ENCODE peak calls at places on chromosomes 5 and 9, in seven cellular contexts. L is left ventricle myocardium inferior, F is GM23338, P is tibial nerve, N is HL-60, E is adrenal gland, J is PC-3. Z is an unnamed sample.

GRCh38 chr9:92558612-92559374 is 23.0 kb upstream of the ECM2 start:
- DNase-seq in P (no peak), J (no peak), F (no peak), N (no peak), E (no peak), L (peak), Z (peak)

GRCh38 chr9:117368684-117369230 is 46.1 kb downstream of the ASTN2 start:
- DNase-seq in N (no peak), L (no peak), E (no peak), P (no peak), J (no peak), F (peak), Z (no peak)

GRCh38 chr9:4297795-4298254 is 2.0 kb downstream of the GLIS3 start:
- DNase-seq in P (peak), J (peak), L (peak), N (peak), E (peak), F (peak), Z (peak)

GRCh38 chr5:36240779-36241635 is 718 bp downstream of the NADK2 start:
- DNase-seq in J (peak), L (peak), E (peak), P (peak), N (peak), F (peak), Z (peak)

GRCh38 chr9:89225587-89225986 is 47.0 kb upstream of the SHC3 start:
- DNase-seq in L (no peak), F (no peak), N (no peak), P (no peak), J (no peak), E (no peak), Z (no peak)

GRCh38 chr5:126777257-126777973 is 479 bp downstream of the LMNB1 start:
- DNase-seq in L (peak), P (no peak), F (peak), J (peak), N (no peak), E (peak), Z (peak)

GRCh38 chr9:91978739-91979414 is 28.8 kb upstream of the ROR2 start:
- DNase-seq in N (no peak), L (no peak), P (no peak), F (peak), E (no peak), J (peak), Z (peak)

GRCh38 chr5:1893754-1894153 is 11.0 kb upstream of the IRX4 start:
- DNase-seq in F (no peak), N (no peak), P (no peak), J (no peak), E (no peak), L (no peak), Z (no peak)

GRCh38 chr5:50744761-50745160 is 78.3 kb downstream of the PARP8 start:
- DNase-seq in N (no peak), L (no peak), F (no peak), P (no peak), J (no peak), E (no peak), Z (peak)

GRCh38 chr9:110125763-110126351 is 82.1 kb downstream of the C9orf152 start:
- DNase-seq in L (no peak), E (no peak), J (no peak), P (no peak), N (no peak), F (no peak), Z (no peak)

GRCh38 chr5:142869883-142870282 is 99.7 kb downstream of the ARHGAP26 start:
- DNase-seq in J (no peak), E (no peak), F (no peak), L (no peak), N (no peak), P (no peak), Z (no peak)

GRCh38 chr5:78689893-78690592 is 41.5 kb upstream of the LHFPL2 start:
- DNase-seq in L (no peak), J (no peak), P (no peak), N (no peak), E (no peak), F (no peak), Z (no peak)

GRCh38 chr5:154652746-154653417 is 102.3 kb upstream of the LARP1 start:
- DNase-seq in J (no peak), F (peak), P (no peak), E (no peak), L (no peak), N (no peak), Z (no peak)

GRCh38 chr9:134435527-134436355 is 109.5 kb downstream of the RXRA start:
- DNase-seq in L (no peak), J (no peak), P (no peak), E (no peak), F (no peak), N (no peak), Z (no peak)

GRCh38 chr5:55904152-55904551 is 53.0 kb downstream of the IL31RA start:
- DNase-seq in J (no peak), L (peak), P (no peak), N (no peak), F (no peak), E (no peak), Z (no peak)
- TF ChIP-seq CTCF in J (no peak), L (no peak), P (no peak), N (no peak), F (no peak), E (no peak), Z (no peak)

GRCh38 chr9:105690742-105691141 is 3.6 kb upstream of the TMEM38B start:
- DNase-seq in L (no peak), P (no peak), F (peak), J (peak), N (no peak), E (no peak), Z (peak)
- TF ChIP-seq CTCF in L (peak), P (peak), F (peak), J (peak), N (no peak), E (peak), Z (peak)

GRCh38 chr5:103393131-103393754 is 134.7 kb downstream of the MACIR start:
- DNase-seq in N (no peak), F (peak), E (no peak), J (peak), L (peak), P (no peak), Z (no peak)
- TF ChIP-seq CTCF in N (no peak), F (peak), E (peak), J (peak), L (peak), P (no peak), Z (no peak)

DNA sequence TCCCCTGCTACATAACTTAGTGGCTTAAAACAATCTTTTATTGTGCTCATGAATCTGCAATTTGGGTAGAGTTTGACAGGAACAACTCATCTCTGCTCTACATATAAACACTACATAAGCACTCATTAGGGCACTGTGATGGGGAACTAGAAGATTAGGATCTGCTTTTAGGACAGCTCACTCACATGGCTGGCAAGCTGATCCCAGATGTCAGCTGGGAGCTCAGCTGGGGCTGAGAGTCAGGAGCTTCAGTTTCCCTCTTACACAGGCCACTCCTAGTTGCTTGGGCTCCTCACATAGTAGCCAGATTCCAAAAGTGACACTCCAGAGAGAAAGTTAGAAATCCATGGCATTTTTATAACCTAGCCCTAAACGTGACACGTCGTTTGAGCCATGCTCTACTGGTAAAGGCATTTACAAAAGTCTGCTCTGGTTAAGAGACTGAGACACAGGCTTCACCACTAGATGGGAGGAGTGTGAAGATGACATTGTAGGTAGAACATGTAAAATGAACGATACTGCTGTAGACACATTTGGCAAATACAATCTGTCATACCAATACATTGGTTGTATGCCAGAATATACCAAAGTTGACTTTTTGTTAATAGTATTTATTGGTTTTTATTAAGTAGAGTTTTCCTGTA is 23.6 kb downstream of the SCAI start:
- DNase-seq in N (no peak), P (no peak), J (no peak), E (no peak), L (no peak), F (no peak), Z (no peak)
- TF ChIP-seq CTCF in N (no peak), P (no peak), J (no peak), E (no peak), L (no peak), F (no peak), Z (no peak)

Z was measured in epithelial cell of esophagus.